ENCODE peak calls at places on chromosome 6, in ten cellular contexts. One of them, this sample, is unnamed.
A peak's percentile ranks its signal among the peaks of the same experiment; 100 is the strongest.

GRCh38 chr6:144190593-144190992 is 40.3 kb downstream of the STX11 start:
- DNase-seq in activated T-helper 1 cell treated with anti-CD3 and anti-CD28 coated beads, Interleukin-2, amount 50 U/mL, for 16 hours: no peak
- DNase-seq in AG04450: peak; percentile 39
- DNase-seq in NCI-H1092 treated with DMSO at 0.1 percent for 48 hours: no peak
- DNase-seq in stimulated activated naive B cell treated with anti-CD40 and anti-IgM and Interleukin-4, amounts not matched to agents 10 μg/mL and 1 μg/mL and 100 μg/mL, for 72 hours: no peak
- DNase-seq in T-helper 2 cell: no peak
- DNase-seq in stimulated activated CD4-positive, alpha-beta T cell treated with anti-CD3 and anti-CD28 coated beads, TNF-alpha, amount 100 ng/mL, for 1 hour: no peak
- DNase-seq in breast epithelium: no peak
- DNase-seq in AG10803: peak; percentile 59
- DNase-seq in esophagus muscularis mucosa: no peak
- DNase-seq in this sample: no peak

GRCh38 chr6:132760256-132760655 is 2.6 kb upstream of the VNN2 start:
- DNase-seq in activated T-helper 1 cell treated with anti-CD3 and anti-CD28 coated beads, Interleukin-2, amount 50 U/mL, for 16 hours: no peak
- DNase-seq in AG10803: no peak
- DNase-seq in T-helper 2 cell: no peak
- DNase-seq in esophagus muscularis mucosa: no peak
- DNase-seq in breast epithelium: no peak
- DNase-seq in AG04450: no peak
- DNase-seq in NCI-H1092 treated with DMSO at 0.1 percent for 48 hours: no peak
- DNase-seq in stimulated activated CD4-positive, alpha-beta T cell treated with anti-CD3 and anti-CD28 coated beads, TNF-alpha, amount 100 ng/mL, for 1 hour: no peak
- DNase-seq in stimulated activated naive B cell treated with anti-CD40 and anti-IgM and Interleukin-4, amounts not matched to agents 10 μg/mL and 1 μg/mL and 100 μg/mL, for 72 hours: no peak
- DNase-seq in this sample: no peak

GRCh38 chr6:73282876-73283275 is 19.9 kb upstream of the KHDC1 start:
- DNase-seq in stimulated activated naive B cell treated with anti-CD40 and anti-IgM and Interleukin-4, amounts not matched to agents 10 μg/mL and 1 μg/mL and 100 μg/mL, for 72 hours: no peak
- DNase-seq in AG10803: no peak
- DNase-seq in NCI-H1092 treated with DMSO at 0.1 percent for 48 hours: no peak
- DNase-seq in stimulated activated CD4-positive, alpha-beta T cell treated with anti-CD3 and anti-CD28 coated beads, TNF-alpha, amount 100 ng/mL, for 1 hour: no peak
- DNase-seq in T-helper 2 cell: no peak
- DNase-seq in breast epithelium: no peak
- DNase-seq in AG04450: no peak
- DNase-seq in esophagus muscularis mucosa: no peak
- DNase-seq in activated T-helper 1 cell treated with anti-CD3 and anti-CD28 coated beads, Interleukin-2, amount 50 U/mL, for 16 hours: no peak
- DNase-seq in this sample: no peak

GRCh38 chr6:15536201-15536955 is 126.5 kb downstream of the DTNBP1 start:
- DNase-seq in stimulated activated naive B cell treated with anti-CD40 and anti-IgM and Interleukin-4, amounts not matched to agents 10 μg/mL and 1 μg/mL and 100 μg/mL, for 72 hours: no peak
- DNase-seq in activated T-helper 1 cell treated with anti-CD3 and anti-CD28 coated beads, Interleukin-2, amount 50 U/mL, for 16 hours: no peak
- DNase-seq in T-helper 2 cell: no peak
- DNase-seq in stimulated activated CD4-positive, alpha-beta T cell treated with anti-CD3 and anti-CD28 coated beads, TNF-alpha, amount 100 ng/mL, for 1 hour: no peak
- DNase-seq in AG04450: no peak
- DNase-seq in esophagus muscularis mucosa: peak; percentile 53
- DNase-seq in AG10803: peak; percentile 31
- DNase-seq in breast epithelium: no peak
- DNase-seq in NCI-H1092 treated with DMSO at 0.1 percent for 48 hours: no peak
- DNase-seq in this sample: no peak

GRCh38 chr6:7580927-7581618 is 8.9 kb upstream of the SNRNP48 start:
- DNase-seq in stimulated activated naive B cell treated with anti-CD40 and anti-IgM and Interleukin-4, amounts not matched to agents 10 μg/mL and 1 μg/mL and 100 μg/mL, for 72 hours: no peak
- DNase-seq in AG10803: no peak
- DNase-seq in breast epithelium: no peak
- DNase-seq in esophagus muscularis mucosa: no peak
- DNase-seq in NCI-H1092 treated with DMSO at 0.1 percent for 48 hours: no peak
- DNase-seq in T-helper 2 cell: no peak
- DNase-seq in AG04450: no peak
- DNase-seq in stimulated activated CD4-positive, alpha-beta T cell treated with anti-CD3 and anti-CD28 coated beads, TNF-alpha, amount 100 ng/mL, for 1 hour: no peak
- DNase-seq in activated T-helper 1 cell treated with anti-CD3 and anti-CD28 coated beads, Interleukin-2, amount 50 U/mL, for 16 hours: no peak
- DNase-seq in this sample: no peak

GRCh38 chr6:56381852-56382251 is 134.5 kb upstream of the COL21A1 start:
- DNase-seq in breast epithelium: no peak
- DNase-seq in AG04450: no peak
- DNase-seq in esophagus muscularis mucosa: no peak
- DNase-seq in NCI-H1092 treated with DMSO at 0.1 percent for 48 hours: no peak
- DNase-seq in activated T-helper 1 cell treated with anti-CD3 and anti-CD28 coated beads, Interleukin-2, amount 50 U/mL, for 16 hours: no peak
- DNase-seq in AG10803: peak; percentile 41
- DNase-seq in stimulated activated naive B cell treated with anti-CD40 and anti-IgM and Interleukin-4, amounts not matched to agents 10 μg/mL and 1 μg/mL and 100 μg/mL, for 72 hours: no peak
- DNase-seq in stimulated activated CD4-positive, alpha-beta T cell treated with anti-CD3 and anti-CD28 coated beads, TNF-alpha, amount 100 ng/mL, for 1 hour: no peak
- DNase-seq in T-helper 2 cell: no peak
- DNase-seq in this sample: peak; percentile 27

GRCh38 chr6:79461205-79461604 is 76.0 kb downstream of the LCA5 start:
- DNase-seq in stimulated activated CD4-positive, alpha-beta T cell treated with anti-CD3 and anti-CD28 coated beads, TNF-alpha, amount 100 ng/mL, for 1 hour: no peak
- DNase-seq in breast epithelium: peak; percentile 50
- DNase-seq in NCI-H1092 treated with DMSO at 0.1 percent for 48 hours: no peak
- DNase-seq in esophagus muscularis mucosa: no peak
- DNase-seq in AG04450: no peak
- DNase-seq in stimulated activated naive B cell treated with anti-CD40 and anti-IgM and Interleukin-4, amounts not matched to agents 10 μg/mL and 1 μg/mL and 100 μg/mL, for 72 hours: no peak
- DNase-seq in activated T-helper 1 cell treated with anti-CD3 and anti-CD28 coated beads, Interleukin-2, amount 50 U/mL, for 16 hours: no peak
- DNase-seq in T-helper 2 cell: no peak
- DNase-seq in AG10803: no peak
- DNase-seq in this sample: no peak

GRCh38 chr6:39334039-39334438 is 11.5 kb upstream of the KCNK16 start:
- DNase-seq in AG04450: no peak
- DNase-seq in stimulated activated naive B cell treated with anti-CD40 and anti-IgM and Interleukin-4, amounts not matched to agents 10 μg/mL and 1 μg/mL and 100 μg/mL, for 72 hours: no peak
- DNase-seq in T-helper 2 cell: no peak
- DNase-seq in stimulated activated CD4-positive, alpha-beta T cell treated with anti-CD3 and anti-CD28 coated beads, TNF-alpha, amount 100 ng/mL, for 1 hour: no peak
- DNase-seq in activated T-helper 1 cell treated with anti-CD3 and anti-CD28 coated beads, Interleukin-2, amount 50 U/mL, for 16 hours: no peak
- DNase-seq in breast epithelium: no peak
- DNase-seq in NCI-H1092 treated with DMSO at 0.1 percent for 48 hours: no peak
- DNase-seq in AG10803: no peak
- DNase-seq in esophagus muscularis mucosa: no peak
- DNase-seq in this sample: no peak

GRCh38 chr6:46932526-46932925 is 10.8 kb upstream of the ADGRF5 start:
- DNase-seq in AG04450: no peak
- DNase-seq in esophagus muscularis mucosa: no peak
- DNase-seq in T-helper 2 cell: no peak
- DNase-seq in stimulated activated naive B cell treated with anti-CD40 and anti-IgM and Interleukin-4, amounts not matched to agents 10 μg/mL and 1 μg/mL and 100 μg/mL, for 72 hours: no peak
- DNase-seq in stimulated activated CD4-positive, alpha-beta T cell treated with anti-CD3 and anti-CD28 coated beads, TNF-alpha, amount 100 ng/mL, for 1 hour: no peak
- DNase-seq in NCI-H1092 treated with DMSO at 0.1 percent for 48 hours: no peak
- DNase-seq in breast epithelium: no peak
- DNase-seq in activated T-helper 1 cell treated with anti-CD3 and anti-CD28 coated beads, Interleukin-2, amount 50 U/mL, for 16 hours: no peak
- DNase-seq in AG10803: peak; percentile 27
- DNase-seq in this sample: no peak

GRCh38 chr6:33453361-33454008 is 891 bp upstream of the ZBTB9 start:
- DNase-seq in activated T-helper 1 cell treated with anti-CD3 and anti-CD28 coated beads, Interleukin-2, amount 50 U/mL, for 16 hours: no peak
- DNase-seq in esophagus muscularis mucosa: no peak
- DNase-seq in AG10803: no peak
- DNase-seq in breast epithelium: no peak
- DNase-seq in AG04450: no peak
- DNase-seq in stimulated activated CD4-positive, alpha-beta T cell treated with anti-CD3 and anti-CD28 coated beads, TNF-alpha, amount 100 ng/mL, for 1 hour: no peak
- DNase-seq in stimulated activated naive B cell treated with anti-CD40 and anti-IgM and Interleukin-4, amounts not matched to agents 10 μg/mL and 1 μg/mL and 100 μg/mL, for 72 hours: no peak
- DNase-seq in NCI-H1092 treated with DMSO at 0.1 percent for 48 hours: no peak
- DNase-seq in T-helper 2 cell: no peak
- DNase-seq in this sample: no peak

GRCh38 chr6:498795-499231 is 107.3 kb downstream of the IRF4 start:
- DNase-seq in AG10803: no peak
- DNase-seq in esophagus muscularis mucosa: no peak
- DNase-seq in AG04450: no peak
- DNase-seq in T-helper 2 cell: peak; percentile 32
- DNase-seq in stimulated activated naive B cell treated with anti-CD40 and anti-IgM and Interleukin-4, amounts not matched to agents 10 μg/mL and 1 μg/mL and 100 μg/mL, for 72 hours: no peak
- DNase-seq in breast epithelium: no peak
- DNase-seq in stimulated activated CD4-positive, alpha-beta T cell treated with anti-CD3 and anti-CD28 coated beads, TNF-alpha, amount 100 ng/mL, for 1 hour: no peak
- DNase-seq in NCI-H1092 treated with DMSO at 0.1 percent for 48 hours: no peak
- DNase-seq in activated T-helper 1 cell treated with anti-CD3 and anti-CD28 coated beads, Interleukin-2, amount 50 U/mL, for 16 hours: no peak
- DNase-seq in this sample: no peak

This sample was measured in NCI-H774.